ENCODE peak calls at places on chromosomes 12 and 14, in ten cellular contexts. B, J, N, E, Y, C, F, I, G and W are unnamed samples.

GRCh38 chr12:109737111-109737510 is 23.5 kb downstream of the FAM222A start:
- DNase-seq in B (no peak), J (peak), N (no peak), E (no peak), Y (no peak), C (no peak), F (no peak), I (no peak), G (no peak), W (no peak)

GRCh38 chr12:67355428-67356385 is 86.5 kb downstream of the CAND1 start:
- DNase-seq in B (no peak), J (no peak), N (no peak), E (peak), Y (no peak), C (peak), F (peak), I (peak), G (no peak), W (peak)

GRCh38 chr14:104542871-104543830 is 36.4 kb upstream of the C14orf180 start:
- DNase-seq in B (no peak), J (no peak), N (no peak), E (no peak), Y (no peak), C (no peak), F (no peak), I (no peak), G (no peak), W (no peak)

GRCh38 chr12:64452559-64453329 is 824 bp downstream of the TBK1 start:
- DNase-seq in B (peak), J (peak), N (no peak), E (peak), Y (peak), C (peak), F (peak), I (peak), G (no peak), W (peak)

GRCh38 chr14:21913759-21914158 is 240.1 kb upstream of the OR4E1 start:
- DNase-seq in B (peak), J (peak), N (peak), E (peak), Y (peak), C (peak), F (peak), I (peak), G (peak), W (peak)

GRCh38 chr12:123670882-123671728 is at the start of gene TCTN2:
- DNase-seq in B (peak), J (peak), N (peak), E (peak), Y (peak), C (peak), F (peak), I (peak), G (peak), W (peak)

GRCh38 chr12:26032290-26032689 is 73.8 kb downstream of the RASSF8 start:
- DNase-seq in B (no peak), J (no peak), N (no peak), E (no peak), Y (no peak), C (no peak), F (no peak), I (no peak), G (no peak), W (no peak)

GRCh38 chr12:6052940-6053329 is 71.5 kb downstream of the VWF start:
- DNase-seq in B (no peak), J (no peak), N (no peak), E (peak), Y (no peak), C (no peak), F (peak), I (no peak), G (no peak), W (no peak)

GRCh38 chr14:89012272-89013097 is 188.0 kb downstream of the TTC8 start:
- DNase-seq in B (no peak), J (no peak), N (no peak), E (no peak), Y (no peak), C (no peak), F (peak), I (no peak), G (no peak), W (no peak)

GRCh38 chr14:70032447-70032846 is 153.2 kb downstream of the SMOC1 start:
- DNase-seq in B (no peak), J (no peak), N (no peak), E (no peak), Y (no peak), C (no peak), F (peak), I (no peak), G (no peak), W (no peak)

GRCh38 chr12:115871714-115872113 is 405.8 kb downstream of the MED13L start:
- DNase-seq in B (no peak), J (no peak), N (no peak), E (peak), Y (peak), C (no peak), F (peak), I (peak), G (no peak), W (no peak)

GRCh38 chr12:22100952-22101748 is 55.1 kb downstream of the CMAS start:
- DNase-seq in B (peak), J (peak), N (peak), E (peak), Y (no peak), C (peak), F (peak), I (peak), G (no peak), W (peak)

GRCh38 chr12:124125472-124125871 is 152.5 kb downstream of the ZNF664 start:
- DNase-seq in B (peak), J (no peak), N (no peak), E (peak), Y (no peak), C (no peak), F (peak), I (no peak), G (no peak), W (no peak)

GRCh38 chr12:68932701-68933563 is at the start of gene CPM:
- DNase-seq in B (no peak), J (peak), N (peak), E (no peak), Y (peak), C (no peak), F (peak), I (peak), G (peak), W (peak)

GRCh38 chr12:96047621-96048211 is 12.3 kb upstream of the LTA4H start:
- DNase-seq in B (peak), J (peak), N (no peak), E (peak), Y (no peak), C (no peak), F (peak), I (peak), G (no peak), W (peak)

GRCh38 chr12:53201639-53202038 is 5.4 kb downstream of the ITGB7 start:
- DNase-seq in B (no peak), J (no peak), N (no peak), E (no peak), Y (no peak), C (no peak), F (peak), I (no peak), G (no peak), W (no peak)

GRCh38 chr12:53500119-53500775 is 836 bp upstream of the TARBP2 start:
- DNase-seq in B (no peak), J (peak), N (no peak), E (peak), Y (no peak), C (no peak), F (peak), I (no peak), G (no peak), W (no peak)

GRCh38 chr12:19849208-19849607 is 409.9 kb downstream of the AEBP2 start:
- DNase-seq in B (no peak), J (no peak), N (no peak), E (no peak), Y (no peak), C (no peak), F (no peak), I (no peak), G (no peak), W (no peak)

GRCh38 chr14:22572562-22573058 is 16.4 kb downstream of the DAD1 start:
- DNase-seq in B (no peak), J (no peak), N (no peak), E (peak), Y (no peak), C (no peak), F (no peak), I (no peak), G (no peak), W (no peak)

GRCh38 chr14:49950275-49951250 is 57.7 kb downstream of the ARF6 start:
- DNase-seq in B (peak), J (peak), N (no peak), E (no peak), Y (no peak), C (no peak), F (peak), I (no peak), G (no peak), W (no peak)

GRCh38 chr12:131834798-131835615 is 6.8 kb downstream of the MMP17 start:
- DNase-seq in B (no peak), J (peak), N (no peak), E (no peak), Y (no peak), C (no peak), F (no peak), I (no peak), G (no peak), W (no peak)

GRCh38 chr14:34243001-34243400 is 219.0 kb downstream of the SPTSSA start:
- DNase-seq in B (no peak), J (no peak), N (no peak), E (no peak), Y (no peak), C (no peak), F (no peak), I (no peak), G (no peak), W (no peak)

GRCh38 chr12:82912406-82912805 is 225.7 kb downstream of the TMTC2 start:
- DNase-seq in B (peak), J (no peak), N (no peak), E (peak), Y (no peak), C (no peak), F (peak), I (no peak), G (no peak), W (no peak)

GRCh38 chr14:61091657-61092273 is 110.7 kb downstream of the SLC38A6 start:
- DNase-seq in B (no peak), J (no peak), N (no peak), E (peak), Y (no peak), C (no peak), F (no peak), I (no peak), G (no peak), W (no peak)

GRCh38 chr14:72616294-72616693 is 277.6 kb downstream of the DPF3 start:
- DNase-seq in B (no peak), J (no peak), N (no peak), E (peak), Y (no peak), C (peak), F (no peak), I (no peak), G (no peak), W (no peak)

GRCh38 chr14:51167587-51168219 is 72.3 kb upstream of the TMX1 start:
- DNase-seq in B (no peak), J (no peak), N (no peak), E (peak), Y (no peak), C (no peak), F (peak), I (no peak), G (no peak), W (no peak)

GRCh38 chr12:122421263-122421814 is 1.1 kb downstream of the CLIP1 start:
- DNase-seq in B (peak), J (peak), N (no peak), E (peak), Y (no peak), C (no peak), F (peak), I (peak), G (no peak), W (peak)

GRCh38 chr14:58288106-58288792 is 10.1 kb upstream of the ARID4A start:
- DNase-seq in B (no peak), J (no peak), N (no peak), E (no peak), Y (no peak), C (no peak), F (no peak), I (no peak), G (no peak), W (no peak)

GRCh38 chr12:81942588-81942987 is 183.4 kb upstream of the PPFIA2 start:
- DNase-seq in B (no peak), J (no peak), N (no peak), E (no peak), Y (no peak), C (no peak), F (no peak), I (peak), G (no peak), W (peak)

GRCh38 chr12:49131051-49131972 is at the start of gene TUBA1B:
- DNase-seq in B (peak), J (peak), N (peak), E (peak), Y (peak), C (peak), F (peak), I (peak), G (peak), W (peak)

GRCh38 chr12:75020068-75020557 is 189.5 kb downstream of the KCNC2 start:
- DNase-seq in B (peak), J (no peak), N (no peak), E (no peak), Y (no peak), C (no peak), F (no peak), I (no peak), G (no peak), W (no peak)

GRCh38 chr12:10739157-10740118 is 16.3 kb upstream of the YBX3 start:
- DNase-seq in B (no peak), J (no peak), N (no peak), E (no peak), Y (no peak), C (no peak), F (no peak), I (no peak), G (no peak), W (no peak)

GRCh38 chr12:63206494-63206893 is 55.5 kb upstream of the AVPR1A start:
- DNase-seq in B (no peak), J (no peak), N (no peak), E (no peak), Y (no peak), C (no peak), F (no peak), I (no peak), G (no peak), W (no peak)

GRCh38 chr14:68157971-68158371 is 338.4 kb downstream of the RAD51B start:
- DNase-seq in B (no peak), J (no peak), N (no peak), E (peak), Y (no peak), C (no peak), F (peak), I (no peak), G (no peak), W (no peak)

GRCh38 chr12:29726321-29726692 is 57.4 kb downstream of the TMTC1 start:
- DNase-seq in B (no peak), J (no peak), N (no peak), E (peak), Y (no peak), C (no peak), F (no peak), I (no peak), G (no peak), W (no peak)

GRCh38 chr12:12665194-12665593 is 30.8 kb downstream of the GPR19 start:
- DNase-seq in B (no peak), J (no peak), N (no peak), E (no peak), Y (no peak), C (no peak), F (no peak), I (peak), G (no peak), W (no peak)

GRCh38 chr12:32032205-32032810 is 73.1 kb downstream of the RESF1 start:
- DNase-seq in B (no peak), J (no peak), N (no peak), E (peak), Y (no peak), C (no peak), F (peak), I (no peak), G (no peak), W (no peak)